ENCODE peak calls at places on chromosomes 7 and 10, in nine cellular contexts. V is adrenal gland; F is C1 segment of cervical spinal cord; D is osteocyte; S is activated naive CD4-positive, alpha-beta T cell treated with Interleukin-2 at 50 U/mL for 16 hours; T is AG20443; U is HFF-Myc; I is activated CD4-positive, alpha-beta T cell treated with anti-CD3 and anti-CD28 coated beads for 48 hours; Z is neural crest cell. N is an unnamed sample.

GRCh38 chr7:55898287-55898686 is 11.0 kb downstream of the ZNF713 start:
- DNase-seq in S (no peak), V (no peak), U (no peak), F (no peak), D (no peak), Z (no peak), I (no peak), T (no peak), N (no peak)

GRCh38 chr10:121935702-121936101 is 7.9 kb upstream of the ATE1 start:
- DNase-seq in V (no peak), U (no peak), S (no peak), D (no peak), T (no peak), Z (no peak), F (no peak), I (no peak), N (no peak)

GRCh38 chr10:114278140-114278883 is 39.3 kb downstream of the VWA2 start:
- DNase-seq in Z (no peak), S (no peak), F (no peak), I (no peak), U (no peak), V (no peak), T (no peak), D (no peak), N (no peak)

GRCh38 chr7:44460325-44460724 is 30.1 kb downstream of the NUDCD3 start:
- DNase-seq in S (peak; percentile 46), F (no peak), V (no peak), Z (no peak), D (no peak), T (no peak), I (peak; percentile 49), U (no peak), N (no peak)

GRCh38 chr7:157347217-157347904 is 10.6 kb downstream of the DNAJB6 start:
- DNase-seq in Z (no peak), F (no peak), T (peak; percentile 84), U (no peak), I (peak; percentile 49), V (peak; percentile 61), D (no peak), S (no peak), N (no peak)

GRCh38 chr10:107409517-107409916 is 245.0 kb upstream of the SORCS1 start:
- DNase-seq in V (no peak), T (peak; percentile 25), D (no peak), S (no peak), I (no peak), U (no peak), Z (no peak), F (no peak), N (no peak)

GRCh38 chr7:132424821-132425739 is 151.2 kb downstream of the PLXNA4 start:
- DNase-seq in V (no peak), U (no peak), T (no peak), D (no peak), Z (no peak), I (no peak), S (no peak), F (no peak), N (no peak)

GRCh38 chr7:151204383-151205032 is 5.8 kb downstream of the H2BK1 start:
- DNase-seq in I (no peak), F (no peak), Z (no peak), V (no peak), D (no peak), S (no peak), U (no peak), T (no peak), N (no peak)

GRCh38 chr7:150716368-150716767 is at the start of gene GIMAP1:
- DNase-seq in T (no peak), S (peak; percentile 62), V (peak; percentile 45), D (no peak), I (peak; percentile 69), F (no peak), Z (no peak), U (no peak), N (no peak)

GRCh38 chr7:15854841-15855576 is 168.5 kb upstream of the MEOX2 start:
- DNase-seq in D (no peak), F (no peak), T (no peak), I (no peak), U (no peak), Z (no peak), V (no peak), S (no peak), N (no peak)

GRCh38 chr10:69861251-69862240 is 59.8 kb downstream of the COL13A1 start:
- DNase-seq in I (peak; percentile 10), V (peak; percentile 52), D (no peak), F (no peak), S (no peak), U (peak; percentile 74), Z (no peak), T (peak; percentile 53), N (no peak)

GRCh38 chr10:49274886-49275285 is 24.1 kb upstream of the C10orf71 start:
- DNase-seq in U (no peak), D (peak; percentile 38), F (no peak), S (no peak), T (no peak), I (no peak), V (no peak), Z (no peak), N (no peak)

N was measured in lower lobe of right lung.